ENCODE peak calls at places on chromosomes 3 and 15, in nine cellular contexts. W is DMS53; U is NCI-H1417; J is activated naive CD8-positive, alpha-beta T cell treated with anti-CD3 and anti-CD28 coated beads for 36 hours; H is endothelial cell; O is OCI-LY7; C is posterior vena cava; Q is HCEC 1CT; L is stimulated activated naive B cell treated with anti-CD40 and anti-IgM and Interleukin-4, amounts not matched to agents 10 μg/mL and 1 μg/mL and 100 μg/mL, for 72 hours. V is an unnamed sample.

GRCh38 chr3:192183109-192183508 is 544.2 kb downstream of the FGF12 start:
- DNase-seq in W (peak), U (peak), J (no peak), H (no peak), O (peak), C (no peak), Q (no peak), L (no peak), V (no peak)

GRCh38 chr3:147269907-147270306 is 136.4 kb downstream of the ZIC4 start:
- DNase-seq in W (no peak), U (no peak), J (no peak), H (no peak), O (no peak), C (no peak), Q (no peak), L (no peak), V (no peak)

GRCh38 chr15:65175511-65175910 is 9.6 kb downstream of the CLPX start:
- DNase-seq in W (no peak), U (no peak), J (no peak), H (no peak), O (no peak), C (no peak), Q (no peak), L (no peak), V (no peak)

GRCh38 chr3:52015431-52016256 is 19.9 kb upstream of the RPL29 start:
- DNase-seq in W (no peak), U (peak), J (no peak), H (no peak), O (no peak), C (no peak), Q (no peak), L (no peak), V (no peak)

GRCh38 chr3:36302626-36303025 is 77.7 kb upstream of the STAC start:
- DNase-seq in W (no peak), U (no peak), J (no peak), H (no peak), O (no peak), C (no peak), Q (no peak), L (no peak), V (no peak)

GRCh38 chr3:98954806-98955205 is 53.3 kb upstream of the DCBLD2 start:
- DNase-seq in W (no peak), U (no peak), J (no peak), H (no peak), O (no peak), C (no peak), Q (peak), L (no peak), V (no peak)

GRCh38 chr3:168040624-168041208 is 55.0 kb downstream of the GOLIM4 start:
- DNase-seq in W (peak), U (peak), J (no peak), H (peak), O (peak), C (no peak), Q (peak), L (no peak), V (no peak)

GRCh38 chr3:50418845-50419244 is 59.5 kb upstream of the TMEM115 start:
- DNase-seq in W (no peak), U (no peak), J (no peak), H (no peak), O (no peak), C (no peak), Q (peak), L (no peak), V (no peak)

GRCh38 chr15:88202231-88202630 is 54.3 kb downstream of the NTRK3 start:
- DNase-seq in W (no peak), U (no peak), J (no peak), H (no peak), O (no peak), C (no peak), Q (no peak), L (no peak), V (peak)

GRCh38 chr3:79976466-79976865 is 208.7 kb upstream of the ROBO1 start:
- DNase-seq in W (no peak), U (no peak), J (no peak), H (no peak), O (no peak), C (no peak), Q (no peak), L (no peak), V (no peak)